ENCODE peak calls at places on chromosomes 16 and 17, in four cellular contexts. M, V, D and W are unnamed samples.
A peak's percentile ranks its signal among the peaks of the same experiment; 100 is the strongest.

GRCh38 chr17:72372185-72372584 is 251.4 kb downstream of the SOX9 start:
- DNase-seq in M (no peak), D (no peak), V (no peak), W (no peak)

GRCh38 chr17:66426397-66427033 is 124.1 kb downstream of the PRKCA start:
- DNase-seq in M (peak; percentile 66), V (peak; percentile 65), D (no peak), W (no peak)

GRCh38 chr17:44192750-44193149 is 6.0 kb downstream of the TMUB2 start:
- DNase-seq in V (no peak), M (no peak), D (no peak), W (no peak)

GRCh38 chr17:75795820-75796607 is 11.4 kb downstream of the UNK start:
- DNase-seq in M (no peak), D (no peak), V (no peak), W (no peak)

GRCh38 chr16:29835926-29836325 is 15.7 kb downstream of the MVP start:
- DNase-seq in D (no peak), M (no peak), V (no peak), W (no peak)

GRCh38 chr16:84741351-84741791 is 41.6 kb downstream of the USP10 start:
- DNase-seq in M (peak; percentile 33), D (no peak), V (no peak), W (no peak)

GRCh38 chr17:77644981-77645380 is 313.5 kb upstream of the TNRC6C start:
- DNase-seq in D (peak; percentile 67), M (no peak), V (peak; percentile 44), W (no peak)

GRCh38 chr16:2860826-2861567 is 3.0 kb upstream of the PRSS22 start:
- DNase-seq in D (peak; percentile 54), V (peak; percentile 59), M (peak; percentile 80), W (peak; percentile 27)

GRCh38 chr16:10097273-10097672 is 85.0 kb downstream of the GRIN2A start:
- DNase-seq in V (no peak), M (no peak), D (no peak), W (no peak)

GRCh38 chr17:2238432-2239169 is 65.0 kb downstream of the SMG6 start:
- DNase-seq in D (no peak), M (no peak), V (no peak), W (no peak)

GRCh38 chr16:46962629-46963028 is 10.8 kb downstream of the DNAJA2 start:
- DNase-seq in D (no peak), V (no peak), M (no peak), W (no peak)

GRCh38 chr17:21373034-21373433 is 3.1 kb upstream of the KCNJ12 start:
- DNase-seq in M (no peak), D (no peak), V (no peak), W (no peak)

GRCh38 chr16:85056211-85056748 is 28.7 kb downstream of the KIAA0513 start:
- DNase-seq in M (no peak), V (peak; percentile 56), D (peak; percentile 47), W (no peak)

DNA sequence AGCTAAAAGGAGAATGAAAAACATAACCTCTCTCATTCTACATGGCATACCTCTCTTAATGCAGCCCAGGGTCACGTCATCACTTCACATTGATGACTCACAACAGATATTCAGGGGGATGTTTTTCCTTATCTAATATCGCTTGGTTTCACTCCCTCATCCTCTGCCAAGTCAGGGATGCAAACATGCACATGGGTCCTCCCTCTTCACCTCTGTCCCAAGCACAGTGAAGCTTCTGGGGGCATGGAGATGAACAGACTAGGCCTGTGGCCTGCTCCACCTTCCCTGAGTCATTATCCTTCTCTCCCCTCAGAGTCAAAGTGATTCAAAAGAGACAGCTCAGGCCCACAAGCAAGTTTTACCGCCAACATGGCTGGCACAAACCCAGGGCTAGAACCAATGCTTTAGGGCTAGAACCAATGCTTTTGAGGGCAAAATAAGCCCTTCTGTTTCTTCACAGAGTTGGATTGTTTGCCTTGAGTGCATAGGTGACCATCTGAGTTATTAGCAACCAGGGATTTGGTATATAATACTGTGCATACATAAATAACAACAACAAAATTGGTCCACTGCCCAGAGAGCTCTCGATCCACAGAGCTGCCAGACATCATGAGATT is 2.2 kb upstream of the MT2A start:
- DNase-seq in V (no peak), M (peak; percentile 85), D (no peak), W (peak; percentile 53)
- TF ChIP-seq EZH2phosphoT487 in V (no peak), M (no peak), D (no peak), W (no peak)

DNA sequence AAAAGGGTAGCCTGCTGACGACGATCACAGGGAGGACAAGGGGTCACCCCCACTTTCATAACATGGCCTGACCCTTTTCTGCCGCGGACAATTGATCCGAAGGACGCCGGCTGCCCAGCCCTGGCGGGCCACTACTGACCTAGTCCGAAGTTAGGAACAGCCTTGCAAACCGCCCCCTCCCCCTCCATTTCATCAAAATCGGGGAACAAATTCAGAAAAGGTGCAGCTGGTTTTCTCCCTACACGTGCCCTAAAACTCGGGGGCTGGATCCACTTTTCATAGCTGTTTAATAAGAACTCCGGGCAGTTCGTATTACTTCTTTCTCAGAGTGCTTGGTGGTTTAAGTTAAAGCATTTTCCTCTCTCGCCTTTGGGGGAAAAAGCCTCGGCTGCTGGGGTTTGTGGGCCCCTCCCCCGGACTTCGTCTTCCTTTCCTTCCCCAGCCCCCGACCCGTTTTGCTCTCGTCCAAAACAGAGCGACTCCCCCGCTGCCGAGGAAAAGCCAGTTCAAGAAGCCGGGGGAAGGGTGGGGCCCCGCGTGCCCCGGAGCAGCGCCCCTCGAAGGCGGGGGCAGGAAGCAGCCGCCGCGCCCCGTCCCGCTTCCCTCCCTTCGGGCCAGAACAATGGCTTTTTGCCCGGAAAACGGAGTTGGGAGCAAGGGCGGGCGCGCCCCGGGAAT is 643 bp upstream of the CBX2 start:
- DNase-seq in D (peak; percentile 91), V (peak; percentile 87), M (peak; percentile 82), W (peak; percentile 78)
- TF ChIP-seq EZH2 in D (peak; percentile 20), V (no peak), M (no peak), W (no peak)

GRCh38 chr17:20032636-20033035 is 23.5 kb downstream of the SPECC1 start:
- DNase-seq in M (no peak), V (no peak), D (no peak), W (no peak)
- H2AFZ ChIP-seq in M (no peak overlapping the region), V (no peak overlapping the region), D (no peak overlapping the region), W (no peak overlapping the region)

GRCh38 chr17:41546819-41547218 is 18.7 kb upstream of the KRT19 start:
- DNase-seq in M (no peak), D (no peak), V (no peak), W (no peak)

GRCh38 chr17:41547378-41547841 is 19.3 kb upstream of the KRT19 start:
- DNase-seq in D (peak; percentile 38), V (no peak), M (peak; percentile 50), W (peak; percentile 39)

GRCh38 chr17:41548844-41549595 is 20.9 kb upstream of the KRT19 start:
- DNase-seq in M (peak; percentile 91), V (peak; percentile 96), D (peak; percentile 95), W (peak; percentile 95)

GRCh38 chr17:41549596-41550039 is 21.5 kb upstream of the KRT19 start:
- DNase-seq in V (no peak), M (peak; percentile 61), D (no peak), W (peak; percentile 82)

DNA sequence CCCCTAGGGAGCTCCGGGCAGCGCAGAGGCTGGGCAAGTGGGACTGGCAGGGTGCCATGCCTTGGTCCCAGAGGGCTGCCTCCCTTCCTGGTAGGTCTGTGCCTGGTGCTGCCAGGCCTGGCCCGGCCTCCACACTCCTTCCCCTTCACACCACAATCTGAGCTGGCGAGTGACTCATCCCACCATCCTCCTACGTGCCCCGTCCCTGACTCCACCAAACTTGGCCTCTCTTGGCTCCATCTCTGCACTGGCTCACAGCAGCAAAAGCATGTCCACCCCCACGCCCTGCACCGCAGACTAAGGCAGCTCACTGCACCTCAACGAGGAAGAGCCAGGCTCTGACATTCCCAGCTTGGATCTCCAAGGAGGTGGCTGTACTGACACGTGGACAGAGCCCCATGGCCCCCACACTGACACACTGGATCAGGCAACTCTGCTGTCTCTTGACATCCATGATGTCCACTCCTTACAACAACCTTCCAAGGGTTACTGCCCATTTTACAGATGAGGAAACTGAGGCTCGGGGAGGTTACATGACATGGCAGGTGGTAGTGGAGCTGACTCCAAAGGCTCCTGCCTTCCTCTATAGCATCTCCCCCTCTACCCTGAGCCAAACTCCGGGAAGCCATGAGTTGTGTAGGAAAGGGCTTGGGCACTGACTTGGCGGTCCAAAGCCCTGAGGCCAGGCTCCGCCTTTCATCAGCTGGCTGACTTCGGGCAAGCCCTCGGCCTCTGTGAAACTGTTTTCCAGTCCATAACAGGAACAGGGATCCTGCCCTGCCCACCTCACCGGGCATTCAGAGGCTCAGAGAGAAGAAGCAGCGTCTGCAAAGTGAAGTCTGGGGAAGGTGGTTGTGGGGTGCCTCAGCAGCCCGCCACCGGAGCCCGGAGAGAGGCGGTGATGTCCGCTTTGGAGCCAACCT is 20.1 kb upstream of the KRT19 start:
- DNase-seq in D (no peak), V (no peak), M (peak; percentile 95), W (peak; percentile 76)
- TF ChIP-seq EZH2phosphoT487 in D (no peak), V (no peak), M (no peak), W (no peak)